ENCODE peak calls at places on chromosomes 5 and 9, in seven cellular contexts. One of them, this sample, is unnamed.

GRCh38 chr5:87650284-87650683 is 237.6 kb upstream of the CCNH start:
- DNase-seq in left ventricle myocardium inferior: no peak
- DNase-seq in fibroblast of lung: no peak
- DNase-seq in A549: no peak
- DNase-seq in pancreas: no peak
- DNase-seq in caudate nucleus: no peak
- DNase-seq in WERI-Rb-1: no peak
- DNase-seq in this sample: peak

GRCh38 chr9:135249711-135250110 is 162.2 kb downstream of the OLFM1 start:
- DNase-seq in A549: no peak
- DNase-seq in fibroblast of lung: no peak
- DNase-seq in pancreas: peak
- DNase-seq in WERI-Rb-1: no peak
- DNase-seq in left ventricle myocardium inferior: no peak
- DNase-seq in caudate nucleus: no peak
- DNase-seq in this sample: no peak

GRCh38 chr9:130268521-130269131 is 3.1 kb downstream of the HMCN2 start:
- DNase-seq in WERI-Rb-1: no peak
- DNase-seq in fibroblast of lung: no peak
- DNase-seq in caudate nucleus: no peak
- DNase-seq in A549: no peak
- DNase-seq in pancreas: no peak
- DNase-seq in left ventricle myocardium inferior: no peak
- DNase-seq in this sample: no peak

GRCh38 chr5:96242536-96242935 is 190.5 kb downstream of the PCSK1 start:
- DNase-seq in WERI-Rb-1: no peak
- DNase-seq in left ventricle myocardium inferior: no peak
- DNase-seq in A549: no peak
- DNase-seq in pancreas: no peak
- DNase-seq in caudate nucleus: no peak
- DNase-seq in fibroblast of lung: no peak
- DNase-seq in this sample: no peak

GRCh38 chr5:68930139-68930538 is 163.7 kb upstream of the SLC30A5 start:
- DNase-seq in A549: no peak
- DNase-seq in caudate nucleus: no peak
- DNase-seq in pancreas: no peak
- DNase-seq in WERI-Rb-1: no peak
- DNase-seq in left ventricle myocardium inferior: no peak
- DNase-seq in fibroblast of lung: no peak
- DNase-seq in this sample: no peak

GRCh38 chr5:10493884-10494283 is 52.2 kb downstream of the ROPN1L start:
- DNase-seq in caudate nucleus: no peak
- DNase-seq in WERI-Rb-1: no peak
- DNase-seq in fibroblast of lung: no peak
- DNase-seq in pancreas: no peak
- DNase-seq in A549: no peak
- DNase-seq in left ventricle myocardium inferior: no peak
- DNase-seq in this sample: no peak

GRCh38 chr5:167049771-167050567 is 1241.5 kb upstream of the WWC1 start:
- DNase-seq in caudate nucleus: no peak
- DNase-seq in A549: no peak
- DNase-seq in pancreas: no peak
- DNase-seq in WERI-Rb-1: no peak
- DNase-seq in fibroblast of lung: no peak
- DNase-seq in left ventricle myocardium inferior: no peak
- DNase-seq in this sample: no peak

GRCh38 chr9:14313951-14314423 is at the start of gene NFIB:
- DNase-seq in WERI-Rb-1: peak
- DNase-seq in A549: peak
- DNase-seq in fibroblast of lung: peak
- DNase-seq in pancreas: peak
- DNase-seq in caudate nucleus: peak
- DNase-seq in left ventricle myocardium inferior: peak
- DNase-seq in this sample: no peak

GRCh38 chr5:128870923-128871322 is 94.4 kb upstream of the SLC27A6 start:
- DNase-seq in left ventricle myocardium inferior: no peak
- DNase-seq in A549: no peak
- DNase-seq in WERI-Rb-1: no peak
- DNase-seq in pancreas: no peak
- DNase-seq in fibroblast of lung: no peak
- DNase-seq in caudate nucleus: no peak
- DNase-seq in this sample: no peak

GRCh38 chr5:148796931-148797330 is 29.5 kb upstream of the ADRB2 start:
- DNase-seq in WERI-Rb-1: no peak
- DNase-seq in fibroblast of lung: no peak
- DNase-seq in left ventricle myocardium inferior: no peak
- DNase-seq in A549: no peak
- DNase-seq in pancreas: no peak
- DNase-seq in caudate nucleus: no peak
- DNase-seq in this sample: peak

GRCh38 chr9:137392232-137393007 is 30.5 kb downstream of the EXD3 start:
- DNase-seq in WERI-Rb-1: no peak
- DNase-seq in fibroblast of lung: no peak
- DNase-seq in left ventricle myocardium inferior: no peak
- DNase-seq in caudate nucleus: no peak
- DNase-seq in A549: no peak
- DNase-seq in pancreas: peak
- DNase-seq in this sample: no peak

GRCh38 chr5:132215329-132215728 is 12.3 kb downstream of the P4HA2 start:
- DNase-seq in pancreas: peak
- DNase-seq in fibroblast of lung: peak
- DNase-seq in caudate nucleus: peak
- DNase-seq in WERI-Rb-1: peak
- DNase-seq in A549: peak
- DNase-seq in left ventricle myocardium inferior: peak
- DNase-seq in this sample: peak

GRCh38 chr9:136667217-136667939 is 4.7 kb downstream of the EGFL7 start:
- DNase-seq in pancreas: no peak
- DNase-seq in caudate nucleus: no peak
- DNase-seq in WERI-Rb-1: no peak
- DNase-seq in A549: no peak
- DNase-seq in fibroblast of lung: no peak
- DNase-seq in left ventricle myocardium inferior: no peak
- DNase-seq in this sample: no peak

GRCh38 chr5:59317023-59317771 is 576.3 kb downstream of the PDE4D start:
- DNase-seq in A549: no peak
- DNase-seq in fibroblast of lung: peak
- DNase-seq in WERI-Rb-1: no peak
- DNase-seq in left ventricle myocardium inferior: no peak
- DNase-seq in pancreas: no peak
- DNase-seq in caudate nucleus: no peak
- DNase-seq in this sample: no peak

GRCh38 chr9:120480707-120481106 is 99.3 kb downstream of the CDK5RAP2 start:
- DNase-seq in pancreas: no peak
- DNase-seq in caudate nucleus: no peak
- DNase-seq in A549: no peak
- DNase-seq in left ventricle myocardium inferior: no peak
- DNase-seq in fibroblast of lung: no peak
- DNase-seq in WERI-Rb-1: no peak
- DNase-seq in this sample: peak

GRCh38 chr5:113186061-113186460 is 209.5 kb downstream of the DCP2 start:
- DNase-seq in fibroblast of lung: no peak
- DNase-seq in left ventricle myocardium inferior: no peak
- DNase-seq in caudate nucleus: no peak
- DNase-seq in WERI-Rb-1: no peak
- DNase-seq in pancreas: no peak
- DNase-seq in A549: no peak
- DNase-seq in this sample: no peak

DNA sequence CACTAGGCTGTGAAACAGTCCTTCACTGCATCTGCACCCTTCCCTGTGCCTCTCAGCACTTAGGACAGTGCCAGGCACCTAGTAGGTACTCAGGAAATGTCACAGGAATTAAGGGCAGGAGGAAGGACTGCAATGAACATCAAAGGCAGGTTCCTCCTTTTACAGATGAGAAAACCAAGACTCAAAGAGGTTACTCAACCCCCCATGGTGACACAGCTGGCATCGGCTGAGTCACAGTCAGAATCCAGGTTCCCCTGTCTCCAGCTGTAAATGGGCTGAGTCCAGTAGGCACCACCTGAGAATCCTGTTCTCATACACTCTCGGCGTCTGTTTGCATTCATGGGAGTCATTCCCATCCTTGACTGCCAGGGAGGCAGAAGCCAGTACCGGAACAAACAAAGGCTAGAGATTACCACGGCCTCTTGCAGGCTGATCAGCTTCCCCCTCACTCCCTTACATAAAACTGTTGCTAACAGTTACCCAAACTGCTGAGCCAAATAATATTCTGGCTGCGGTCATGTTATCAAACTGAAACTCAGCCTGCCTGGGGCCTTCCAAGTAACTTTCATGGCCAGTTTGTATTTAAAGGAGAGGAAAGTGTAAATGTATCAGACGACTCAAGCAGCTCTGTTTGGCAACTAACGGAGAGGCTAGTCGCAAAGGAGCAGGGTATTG is 201.7 kb downstream of the PAPPA start:
- DNase-seq in fibroblast of lung: peak
- DNase-seq in pancreas: no peak
- DNase-seq in A549: no peak
- DNase-seq in WERI-Rb-1: no peak
- DNase-seq in left ventricle myocardium inferior: no peak
- DNase-seq in caudate nucleus: no peak
- DNase-seq in this sample: peak
- H3K27ac ChIP-seq in fibroblast of lung: no peak
- H3K27ac ChIP-seq in pancreas: no peak
- H3K27ac ChIP-seq in A549: no peak
- H3K27ac ChIP-seq in WERI-Rb-1: no peak
- H3K27ac ChIP-seq in left ventricle myocardium inferior: peak
- H3K27ac ChIP-seq in caudate nucleus: no peak
- H3K27ac ChIP-seq in this sample: no peak

DNA sequence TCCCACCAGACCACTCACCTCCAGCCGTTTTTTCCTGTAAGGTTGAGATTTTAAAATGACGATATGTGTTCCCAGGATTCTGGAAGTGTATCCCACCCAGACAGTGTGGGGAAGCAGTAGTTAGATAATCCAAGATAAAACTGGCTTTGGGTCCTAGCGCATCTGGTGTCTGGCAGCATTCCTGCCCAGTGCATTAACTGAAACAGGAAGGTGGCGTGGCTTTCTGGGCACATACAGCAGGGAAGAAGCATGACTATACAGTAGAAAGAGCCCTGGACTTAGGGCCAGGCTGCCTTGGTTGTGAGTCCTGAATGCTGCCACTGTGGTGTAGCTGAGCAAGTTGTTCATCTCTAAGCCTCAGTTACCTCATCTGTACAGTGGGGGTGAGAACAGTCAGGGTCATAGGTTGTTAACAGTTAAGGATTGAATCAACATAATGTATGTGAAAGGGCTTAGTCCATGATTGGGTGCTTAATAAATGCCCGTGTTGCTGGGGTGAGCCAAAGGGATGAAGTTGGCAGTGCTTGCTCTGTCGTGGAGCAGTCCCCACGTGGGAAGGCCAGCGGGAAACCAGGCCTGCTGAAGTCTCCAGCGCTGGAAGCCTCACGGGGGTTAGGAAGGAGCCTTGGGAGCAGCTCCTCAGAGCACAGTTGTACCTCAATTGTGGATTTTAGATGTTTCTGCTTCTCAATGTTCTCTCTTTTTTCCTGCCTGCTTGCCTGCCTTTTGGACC is 18.0 kb downstream of the CLTA start:
- DNase-seq in A549: no peak
- DNase-seq in fibroblast of lung: no peak
- DNase-seq in left ventricle myocardium inferior: no peak
- DNase-seq in WERI-Rb-1: peak
- DNase-seq in pancreas: no peak
- DNase-seq in caudate nucleus: no peak
- DNase-seq in this sample: no peak
- H3K27ac ChIP-seq in A549: no peak
- H3K27ac ChIP-seq in fibroblast of lung: peak
- H3K27ac ChIP-seq in left ventricle myocardium inferior: peak
- H3K27ac ChIP-seq in WERI-Rb-1: peak
- H3K27ac ChIP-seq in pancreas: no peak
- H3K27ac ChIP-seq in caudate nucleus: peak
- H3K27ac ChIP-seq in this sample: no peak

GRCh38 chr5:172699999-172700685 is 59.1 kb downstream of the NEURL1B start:
- DNase-seq in pancreas: no peak
- DNase-seq in fibroblast of lung: no peak
- DNase-seq in WERI-Rb-1: peak
- DNase-seq in A549: no peak
- DNase-seq in caudate nucleus: no peak
- DNase-seq in left ventricle myocardium inferior: no peak
- DNase-seq in this sample: no peak
- H3K27ac ChIP-seq in pancreas: no peak
- H3K27ac ChIP-seq in fibroblast of lung: no peak
- H3K27ac ChIP-seq in WERI-Rb-1: no peak
- H3K27ac ChIP-seq in A549: no peak
- H3K27ac ChIP-seq in caudate nucleus: no peak
- H3K27ac ChIP-seq in left ventricle myocardium inferior: peak
- H3K27ac ChIP-seq in this sample: no peak

GRCh38 chr5:150598046-150598445 is 42.4 kb upstream of the SYNPO start:
- DNase-seq in pancreas: no peak
- DNase-seq in fibroblast of lung: no peak
- DNase-seq in caudate nucleus: no peak
- DNase-seq in WERI-Rb-1: no peak
- DNase-seq in A549: no peak
- DNase-seq in left ventricle myocardium inferior: peak
- DNase-seq in this sample: no peak
- H3K27ac ChIP-seq in pancreas: no peak
- H3K27ac ChIP-seq in fibroblast of lung: no peak
- H3K27ac ChIP-seq in caudate nucleus: no peak
- H3K27ac ChIP-seq in WERI-Rb-1: no peak
- H3K27ac ChIP-seq in A549: no peak
- H3K27ac ChIP-seq in left ventricle myocardium inferior: peak
- H3K27ac ChIP-seq in this sample: peak

This sample was measured in epithelial cell of prostate.